ENCODE peak calls at places on chromosomes 16 and 17, in five cellular contexts. S is stimulated activated CD4-positive, alpha-beta T cell treated with anti-CD3 and anti-CD28 coated beads, Interleukin-2, amount 100 ng/mL, for 24 hours; N is stimulated activated CD8-positive, alpha-beta memory T cell treated with anti-CD3 and anti-CD28 coated beads, Interleukin-7, amount 100 ng/mL, for 1 hour; M is nephron progenitor cell; A is stomach. B is an unnamed sample.

GRCh38 chr17:44565866-44566443 is 8.7 kb downstream of the FZD2 start:
- DNase-seq in S (peak; percentile 26), N (no peak), M (no peak), A (no peak), B (no peak)

GRCh38 chr17:74276561-74277009 is 2.6 kb downstream of the DNAI2 start:
- DNase-seq in S (no peak), N (no peak), M (no peak), A (no peak), B (no peak)

GRCh38 chr17:79558573-79558900 is 52.3 kb downstream of the RBFOX3 start:
- DNase-seq in S (no peak), N (no peak), M (no peak), A (no peak), B (no peak)

GRCh38 chr16:21145738-21146137 is 4.9 kb downstream of the DNAH3 start:
- DNase-seq in S (no peak), N (no peak), M (no peak), A (no peak), B (no peak)

GRCh38 chr16:87558682-87559081 is 43.6 kb upstream of the JPH3 start:
- DNase-seq in S (no peak), N (no peak), M (no peak), A (no peak), B (no peak)

GRCh38 chr16:77499373-77500285 is 64.8 kb upstream of the ADAMTS18 start:
- DNase-seq in S (no peak), N (no peak), M (peak; percentile 27), A (no peak), B (no peak)

GRCh38 chr17:38569701-38570512 is 35.8 kb downstream of the SRCIN1 start:
- DNase-seq in S (no peak), N (no peak), M (no peak), A (no peak), B (no peak)

GRCh38 chr17:4162366-4162765 is 19.4 kb downstream of the CYB5D2 start:
- DNase-seq in S (no peak), N (no peak), M (no peak), A (no peak), B (no peak)

GRCh38 chr17:1197379-1197778 is 17.6 kb upstream of the ABR start:
- DNase-seq in S (no peak), N (no peak), M (no peak), A (no peak), B (no peak)

GRCh38 chr17:29603109-29603674 is 10.3 kb downstream of the ANKRD13B start:
- DNase-seq in S (no peak), N (no peak), M (no peak), A (no peak), B (no peak)

GRCh38 chr17:17922198-17922901 is 49.9 kb downstream of the TOM1L2 start:
- DNase-seq in S (no peak), N (no peak), M (peak; percentile 28), A (no peak), B (no peak)

GRCh38 chr17:17514361-17514992 is 18.3 kb upstream of the RASD1 start:
- DNase-seq in S (no peak), N (no peak), M (no peak), A (no peak), B (no peak)

GRCh38 chr17:59435238-59435637 is 103.8 kb downstream of the YPEL2 start:
- DNase-seq in S (no peak), N (no peak), M (no peak), A (no peak), B (no peak)

GRCh38 chr17:72514888-72515287 is 394.1 kb downstream of the SOX9 start:
- DNase-seq in S (no peak), N (no peak), M (no peak), A (no peak), B (no peak)

GRCh38 chr17:47204722-47205418 is 4.3 kb upstream of the MYL4 start:
- DNase-seq in S (no peak), N (no peak), M (no peak), A (no peak), B (no peak)

GRCh38 chr16:88616320-88616719 is 22.1 kb upstream of the IL17C start:
- DNase-seq in S (no peak), N (no peak), M (no peak), A (peak; percentile 98), B (no peak)

GRCh38 chr17:76697702-76698465 is 12.9 kb downstream of the MXRA7 start:
- DNase-seq in S (no peak), N (no peak), M (peak; percentile 51), A (no peak), B (no peak)

GRCh38 chr17:66540131-66540781 is 237.8 kb downstream of the PRKCA start:
- DNase-seq in S (no peak), N (no peak), M (peak; percentile 37), A (no peak), B (no peak)

GRCh38 chr17:73390221-73390620 is 78.4 kb upstream of the CDC42EP4 start:
- DNase-seq in S (no peak), N (no peak), M (no peak), A (no peak), B (no peak)

GRCh38 chr17:63658366-63658765 is 36.1 kb downstream of the MAP3K3 start:
- DNase-seq in S (no peak), N (no peak), M (no peak), A (no peak), B (no peak)

GRCh38 chr16:87583453-87584131 is 18.7 kb upstream of the JPH3 start:
- DNase-seq in S (no peak), N (no peak), M (no peak), A (no peak), B (no peak)

GRCh38 chr16:565420-566330 is 1.1 kb upstream of the NHLRC4 start:
- DNase-seq in S (no peak), N (no peak), M (peak; percentile 57), A (no peak), B (no peak)

GRCh38 chr16:23384878-23385277 is 68.1 kb downstream of the COG7 start:
- DNase-seq in S (no peak), N (no peak), M (no peak), A (no peak), B (no peak)

GRCh38 chr17:7817643-7817964 is 16.4 kb upstream of the KDM6B start:
- DNase-seq in S (no peak), N (no peak), M (no peak), A (no peak), B (no peak)

GRCh38 chr17:82931696-82932060 is 91.9 kb upstream of the ZNF750 start:
- DNase-seq in S (no peak), N (no peak), M (no peak), A (peak; percentile 24), B (no peak)

GRCh38 chr17:55421179-55421934 is at the start of gene MMD:
- DNase-seq in S (peak; percentile 35), N (peak; percentile 5), M (peak; percentile 49), A (no peak), B (no peak)

GRCh38 chr17:50397919-50398285 is 579 bp upstream of the LRRC59 start:
- DNase-seq in S (no peak), N (no peak), M (no peak), A (no peak), B (no peak)

GRCh38 chr16:81778861-81779539 is at the start of gene PLCG2:
- DNase-seq in S (peak; percentile 83), N (peak; percentile 45), M (peak; percentile 86), A (peak; percentile 82), B (peak; percentile 94)

GRCh38 chr17:5122586-5123342 is 6.9 kb downstream of the USP6 start:
- DNase-seq in S (no peak), N (no peak), M (peak; percentile 49), A (peak; percentile 24), B (no peak)

GRCh38 chr17:9054611-9055010 is 33.3 kb downstream of the NTN1 start:
- DNase-seq in S (no peak), N (no peak), M (peak; percentile 12), A (no peak), B (no peak)

GRCh38 chr17:77541995-77542394 is 401.2 kb downstream of the SEC14L1 start:
- DNase-seq in S (no peak), N (no peak), M (no peak), A (no peak), B (no peak)

B was measured in 8988T.